ENCODE peak calls at places on chromosomes 16 and 17, in nine cellular contexts. D is breast epithelium; G is ELR; O is activated naive CD4-positive, alpha-beta T cell; U is GM06990; T is activated T-helper 1 cell treated with Interleukin-2 at 50 U/mL for 16 hours; B is hepatic stellate cell; R is GOT3; M is glutamatergic neuron. L is an unnamed sample.

GRCh38 chr17:29929006-29929543 is 953 bp downstream of the SSH2 start:
- DNase-seq in D (no peak), M (peak), B (no peak), U (peak), T (no peak), R (no peak), G (peak), O (no peak), L (peak)

GRCh38 chr17:82098939-82099765 is 1.1 kb upstream of the FASN start:
- DNase-seq in O (no peak), M (no peak), B (no peak), U (peak), G (no peak), D (no peak), R (no peak), T (no peak), L (no peak)

GRCh38 chr17:73192219-73192893 is 499 bp upstream of the COG1 start:
- DNase-seq in O (no peak), U (peak), D (peak), G (peak), M (peak), R (peak), B (peak), T (peak), L (peak)

GRCh38 chr16:50534958-50535357 is 13.2 kb upstream of the NKD1 start:
- DNase-seq in O (no peak), G (no peak), R (no peak), U (no peak), M (no peak), T (no peak), D (no peak), B (no peak), L (no peak)

GRCh38 chr16:56950881-56951771 is 10.6 kb upstream of the CETP start:
- DNase-seq in T (peak), R (no peak), G (peak), U (peak), B (peak), M (peak), O (peak), D (no peak), L (peak)

GRCh38 chr17:80219777-80220708 is at the start of the genes SGSH and SLC26A11:
- DNase-seq in O (peak), B (peak), M (peak), R (peak), T (peak), U (peak), G (peak), D (peak), L (peak)

GRCh38 chr17:57107498-57108101 is 22.6 kb downstream of the AKAP1 start:
- DNase-seq in M (no peak), T (no peak), R (no peak), U (no peak), B (no peak), O (no peak), D (no peak), G (peak), L (peak)

GRCh38 chr17:43599046-43599395 is 52.9 kb upstream of the ETV4 start:
- DNase-seq in B (no peak), G (no peak), O (no peak), U (no peak), T (no peak), R (no peak), M (no peak), D (no peak), L (no peak)

GRCh38 chr16:74591914-74592650 is 14.8 kb downstream of the GLG1 start:
- DNase-seq in D (no peak), O (no peak), R (no peak), U (no peak), G (no peak), T (no peak), M (no peak), B (no peak), L (no peak)

GRCh38 chr17:78785011-78785662 is 3.1 kb upstream of the CYTH1 start:
- DNase-seq in G (no peak), T (no peak), M (no peak), R (no peak), U (no peak), B (no peak), D (peak), O (no peak), L (no peak)

GRCh38 chr16:50368410-50369132 is at the start of gene BRD7:
- DNase-seq in O (peak), R (peak), T (peak), U (peak), M (peak), D (no peak), B (peak), G (peak), L (peak)

GRCh38 chr16:23365602-23366240 is 63.6 kb downstream of the SCNN1B start:
- DNase-seq in M (no peak), O (no peak), D (no peak), T (no peak), B (no peak), U (peak), G (no peak), R (no peak), L (peak)

GRCh38 chr17:83136156-83136555 is 56.7 kb downstream of the METRNL start:
- DNase-seq in B (no peak), D (peak), M (no peak), R (no peak), T (no peak), G (no peak), O (no peak), U (no peak), L (no peak)

GRCh38 chr17:17824119-17824779 is 12.5 kb downstream of the SREBF1 start:
- DNase-seq in D (no peak), T (no peak), M (peak), B (no peak), R (no peak), O (no peak), G (no peak), U (no peak), L (no peak)

GRCh38 chr16:16780588-16780987 is 401.6 kb downstream of the NPIPA7 start:
- DNase-seq in U (no peak), T (no peak), G (no peak), O (no peak), M (no peak), B (no peak), D (no peak), R (no peak), L (no peak)

GRCh38 chr16:82544378-82544777 is 82.4 kb upstream of the CDH13 start:
- DNase-seq in M (no peak), O (no peak), U (no peak), D (no peak), R (no peak), G (no peak), T (no peak), B (no peak), L (no peak)

GRCh38 chr17:82838386-82839063 is 1.3 kb downstream of the ZNF750 start:
- DNase-seq in R (no peak), U (no peak), G (no peak), M (no peak), B (no peak), T (no peak), D (no peak), O (no peak), L (peak)

GRCh38 chr16:31869511-31870201 is 4.0 kb upstream of the ZNF267 start:
- DNase-seq in D (no peak), R (no peak), T (peak), B (peak), G (peak), O (no peak), M (no peak), U (peak), L (peak)

GRCh38 chr16:50246299-50247122 is 19.8 kb upstream of the ADCY7 start:
- DNase-seq in T (no peak), U (no peak), D (no peak), O (no peak), G (peak), M (peak), R (no peak), B (no peak), L (no peak)

GRCh38 chr16:5615868-5616642 is 518.5 kb upstream of the EEF2KMT start:
- DNase-seq in G (peak), R (no peak), B (peak), M (peak), O (no peak), T (no peak), U (peak), D (peak), L (no peak)

GRCh38 chr16:57810197-57811024 is 8.1 kb upstream of the KIFC3 start:
- DNase-seq in U (peak), B (peak), G (peak), R (no peak), D (peak), T (peak), O (peak), M (no peak), L (peak)